ENCODE peak calls at places on chromosomes 6 and 20, in eight cellular contexts. One of them, this sample, is unnamed.

GRCh38 chr20:62925420-62926228 is 681 bp downstream of the DIDO1 start:
- DNase-seq in tibial nerve: no peak
- DNase-seq in A549: peak
- DNase-seq in fibroblast of the aortic adventitia: peak
- DNase-seq in aorta: peak
- DNase-seq in RWPE2: peak
- DNase-seq in coronary artery: no peak
- DNase-seq in foreskin fibroblast: peak
- DNase-seq in this sample: peak

GRCh38 chr6:9208956-9209355 is 773.6 kb upstream of the SLC35B3 start:
- DNase-seq in coronary artery: no peak
- DNase-seq in foreskin fibroblast: no peak
- DNase-seq in fibroblast of the aortic adventitia: no peak
- DNase-seq in A549: no peak
- DNase-seq in RWPE2: no peak
- DNase-seq in aorta: no peak
- DNase-seq in tibial nerve: no peak
- DNase-seq in this sample: no peak

GRCh38 chr6:151096255-151096612 is 143.5 kb upstream of the AKAP12 start:
- DNase-seq in coronary artery: no peak
- DNase-seq in A549: no peak
- DNase-seq in foreskin fibroblast: peak
- DNase-seq in tibial nerve: no peak
- DNase-seq in aorta: no peak
- DNase-seq in fibroblast of the aortic adventitia: peak
- DNase-seq in RWPE2: no peak
- DNase-seq in this sample: no peak

GRCh38 chr20:11687546-11688292 is 230.0 kb upstream of the BTBD3 start:
- DNase-seq in coronary artery: no peak
- DNase-seq in tibial nerve: no peak
- DNase-seq in RWPE2: no peak
- DNase-seq in foreskin fibroblast: no peak
- DNase-seq in fibroblast of the aortic adventitia: no peak
- DNase-seq in aorta: no peak
- DNase-seq in A549: peak
- DNase-seq in this sample: no peak

GRCh38 chr6:133921249-133921859 is 31.7 kb upstream of the TBPL1 start:
- DNase-seq in A549: peak
- DNase-seq in aorta: peak
- DNase-seq in foreskin fibroblast: peak
- DNase-seq in tibial nerve: peak
- DNase-seq in coronary artery: no peak
- DNase-seq in fibroblast of the aortic adventitia: peak
- DNase-seq in RWPE2: no peak
- DNase-seq in this sample: peak

GRCh38 chr20:52103469-52103910 is 88.1 kb downstream of the ZFP64 start:
- DNase-seq in tibial nerve: no peak
- DNase-seq in RWPE2: peak
- DNase-seq in aorta: no peak
- DNase-seq in A549: no peak
- DNase-seq in coronary artery: no peak
- DNase-seq in foreskin fibroblast: peak
- DNase-seq in fibroblast of the aortic adventitia: no peak
- DNase-seq in this sample: peak

GRCh38 chr6:75412937-75413662 is 80.5 kb downstream of the FILIP1 start:
- DNase-seq in tibial nerve: no peak
- DNase-seq in coronary artery: no peak
- DNase-seq in fibroblast of the aortic adventitia: peak
- DNase-seq in aorta: no peak
- DNase-seq in foreskin fibroblast: no peak
- DNase-seq in RWPE2: no peak
- DNase-seq in A549: peak
- DNase-seq in this sample: no peak

GRCh38 chr6:157174731-157175130 is 148.6 kb downstream of the TMEM242 start:
- DNase-seq in A549: no peak
- DNase-seq in RWPE2: no peak
- DNase-seq in coronary artery: no peak
- DNase-seq in aorta: no peak
- DNase-seq in foreskin fibroblast: no peak
- DNase-seq in fibroblast of the aortic adventitia: no peak
- DNase-seq in tibial nerve: no peak
- DNase-seq in this sample: no peak

GRCh38 chr20:36214684-36215256 is 21.5 kb upstream of the AAR2 start:
- DNase-seq in foreskin fibroblast: peak
- DNase-seq in coronary artery: no peak
- DNase-seq in aorta: peak
- DNase-seq in RWPE2: no peak
- DNase-seq in tibial nerve: no peak
- DNase-seq in A549: peak
- DNase-seq in fibroblast of the aortic adventitia: peak
- DNase-seq in this sample: peak

GRCh38 chr6:152952866-152953509 is 29.9 kb downstream of the FBXO5 start:
- DNase-seq in coronary artery: no peak
- DNase-seq in A549: peak
- DNase-seq in tibial nerve: no peak
- DNase-seq in aorta: no peak
- DNase-seq in RWPE2: no peak
- DNase-seq in foreskin fibroblast: peak
- DNase-seq in fibroblast of the aortic adventitia: peak
- DNase-seq in this sample: peak

GRCh38 chr20:57652865-57653545 is 32.8 kb upstream of the ZBP1 start:
- DNase-seq in A549: no peak
- DNase-seq in aorta: peak
- DNase-seq in fibroblast of the aortic adventitia: no peak
- DNase-seq in coronary artery: peak
- DNase-seq in foreskin fibroblast: no peak
- DNase-seq in RWPE2: peak
- DNase-seq in tibial nerve: no peak
- DNase-seq in this sample: no peak

GRCh38 chr6:42369568-42369967 is 82.2 kb downstream of the TRERF1 start:
- DNase-seq in foreskin fibroblast: no peak
- DNase-seq in fibroblast of the aortic adventitia: no peak
- DNase-seq in RWPE2: no peak
- DNase-seq in A549: peak
- DNase-seq in aorta: no peak
- DNase-seq in tibial nerve: no peak
- DNase-seq in coronary artery: no peak
- DNase-seq in this sample: no peak

GRCh38 chr20:9408422-9409300 is 105.7 kb upstream of the LAMP5 start:
- DNase-seq in foreskin fibroblast: peak
- DNase-seq in A549: no peak
- DNase-seq in RWPE2: no peak
- DNase-seq in tibial nerve: no peak
- DNase-seq in fibroblast of the aortic adventitia: peak
- DNase-seq in coronary artery: no peak
- DNase-seq in aorta: no peak
- DNase-seq in this sample: no peak

GRCh38 chr6:3798211-3798909 is 46.8 kb upstream of the PXDC1 start:
- DNase-seq in A549: no peak
- DNase-seq in foreskin fibroblast: no peak
- DNase-seq in coronary artery: no peak
- DNase-seq in aorta: no peak
- DNase-seq in RWPE2: no peak
- DNase-seq in fibroblast of the aortic adventitia: no peak
- DNase-seq in tibial nerve: no peak
- DNase-seq in this sample: no peak

GRCh38 chr6:145023116-145023726 is 712.1 kb downstream of the EPM2A start:
- DNase-seq in RWPE2: no peak
- DNase-seq in fibroblast of the aortic adventitia: no peak
- DNase-seq in A549: no peak
- DNase-seq in tibial nerve: no peak
- DNase-seq in aorta: no peak
- DNase-seq in coronary artery: no peak
- DNase-seq in foreskin fibroblast: no peak
- DNase-seq in this sample: no peak

GRCh38 chr20:33826270-33826897 is 15.2 kb downstream of the CHMP4B start:
- DNase-seq in fibroblast of the aortic adventitia: no peak
- DNase-seq in aorta: no peak
- DNase-seq in RWPE2: no peak
- DNase-seq in A549: peak
- DNase-seq in tibial nerve: no peak
- DNase-seq in coronary artery: no peak
- DNase-seq in foreskin fibroblast: no peak
- DNase-seq in this sample: no peak

GRCh38 chr6:168655462-168656152 is 214.6 kb downstream of the SMOC2 start:
- DNase-seq in aorta: no peak
- DNase-seq in foreskin fibroblast: no peak
- DNase-seq in A549: no peak
- DNase-seq in RWPE2: no peak
- DNase-seq in fibroblast of the aortic adventitia: no peak
- DNase-seq in coronary artery: no peak
- DNase-seq in tibial nerve: no peak
- DNase-seq in this sample: no peak

GRCh38 chr6:1286972-1287600 is 24.8 kb upstream of the FOXQ1 start:
- DNase-seq in RWPE2: peak
- DNase-seq in tibial nerve: no peak
- DNase-seq in fibroblast of the aortic adventitia: peak
- DNase-seq in foreskin fibroblast: peak
- DNase-seq in aorta: no peak
- DNase-seq in A549: peak
- DNase-seq in coronary artery: no peak
- DNase-seq in this sample: no peak

GRCh38 chr6:83265384-83265783 is 72.2 kb downstream of the RWDD2A start:
- DNase-seq in aorta: no peak
- DNase-seq in tibial nerve: no peak
- DNase-seq in foreskin fibroblast: peak
- DNase-seq in coronary artery: no peak
- DNase-seq in fibroblast of the aortic adventitia: peak
- DNase-seq in RWPE2: no peak
- DNase-seq in A549: no peak
- DNase-seq in this sample: no peak

GRCh38 chr6:68559716-68560115 is 75.4 kb upstream of the ADGRB3 start:
- DNase-seq in aorta: no peak
- DNase-seq in RWPE2: no peak
- DNase-seq in foreskin fibroblast: peak
- DNase-seq in coronary artery: no peak
- DNase-seq in fibroblast of the aortic adventitia: no peak
- DNase-seq in A549: no peak
- DNase-seq in tibial nerve: no peak
- DNase-seq in this sample: peak

GRCh38 chr6:75300206-75300605 is 15.6 kb upstream of the TMEM30A start:
- DNase-seq in RWPE2: no peak
- DNase-seq in aorta: no peak
- DNase-seq in fibroblast of the aortic adventitia: no peak
- DNase-seq in foreskin fibroblast: no peak
- DNase-seq in coronary artery: no peak
- DNase-seq in A549: no peak
- DNase-seq in tibial nerve: no peak
- DNase-seq in this sample: no peak

GRCh38 chr6:34093854-34094430 is 51.9 kb downstream of the GRM4 start:
- DNase-seq in tibial nerve: no peak
- DNase-seq in foreskin fibroblast: no peak
- DNase-seq in aorta: no peak
- DNase-seq in coronary artery: no peak
- DNase-seq in RWPE2: no peak
- DNase-seq in fibroblast of the aortic adventitia: no peak
- DNase-seq in A549: no peak
- DNase-seq in this sample: no peak

GRCh38 chr6:46606318-46606717 is 46.3 kb downstream of the CYP39A1 start:
- DNase-seq in tibial nerve: no peak
- DNase-seq in A549: no peak
- DNase-seq in coronary artery: no peak
- DNase-seq in RWPE2: no peak
- DNase-seq in foreskin fibroblast: peak
- DNase-seq in fibroblast of the aortic adventitia: no peak
- DNase-seq in aorta: no peak
- DNase-seq in this sample: no peak

GRCh38 chr20:45374101-45374467 is 4.0 kb downstream of the TP53TG5 start:
- DNase-seq in A549: no peak
- DNase-seq in coronary artery: no peak
- DNase-seq in tibial nerve: no peak
- DNase-seq in foreskin fibroblast: no peak
- DNase-seq in RWPE2: no peak
- DNase-seq in aorta: no peak
- DNase-seq in fibroblast of the aortic adventitia: no peak
- DNase-seq in this sample: no peak
- H3K4me3 ChIP-seq in A549: peak
- H3K4me3 ChIP-seq in coronary artery: peak
- H3K4me3 ChIP-seq in tibial nerve: no peak
- H3K4me3 ChIP-seq in foreskin fibroblast: peak
- H3K4me3 ChIP-seq in RWPE2: no peak
- H3K4me3 ChIP-seq in aorta: no peak
- H3K4me3 ChIP-seq in fibroblast of the aortic adventitia: no peak
- H3K4me3 ChIP-seq in this sample: peak

DNA sequence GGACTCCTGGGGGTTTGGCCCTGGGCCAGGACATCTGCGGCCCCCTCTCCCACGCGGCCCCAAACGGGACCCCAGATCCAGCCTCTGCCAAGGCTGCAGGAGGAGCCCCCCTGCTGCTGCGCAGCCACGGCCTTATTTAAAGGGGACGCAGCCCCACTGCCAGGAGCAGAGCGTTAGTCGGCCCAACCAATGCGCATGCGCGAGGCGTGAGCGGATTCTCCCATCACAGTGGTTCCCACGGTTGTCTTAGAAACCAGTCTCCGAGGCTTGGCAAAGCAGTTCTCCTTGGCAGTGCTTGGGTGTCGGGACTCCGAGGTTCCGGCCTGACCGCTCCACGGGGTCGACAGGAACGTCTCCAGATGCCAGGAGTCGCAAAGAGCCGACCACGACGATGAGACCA is 288.3 kb upstream of the ZNF337 start:
- DNase-seq in A549: no peak
- DNase-seq in tibial nerve: no peak
- DNase-seq in fibroblast of the aortic adventitia: no peak
- DNase-seq in foreskin fibroblast: peak
- DNase-seq in aorta: peak
- DNase-seq in RWPE2: no peak
- DNase-seq in coronary artery: no peak
- DNase-seq in this sample: peak
- H3K4me3 ChIP-seq in A549: no peak
- H3K4me3 ChIP-seq in tibial nerve: peak
- H3K4me3 ChIP-seq in fibroblast of the aortic adventitia: no peak
- H3K4me3 ChIP-seq in foreskin fibroblast: peak
- H3K4me3 ChIP-seq in aorta: no peak
- H3K4me3 ChIP-seq in RWPE2: peak
- H3K4me3 ChIP-seq in coronary artery: peak
- H3K4me3 ChIP-seq in this sample: no peak

GRCh38 chr6:36592221-36592655 is 1.9 kb upstream of the SRSF3 start:
- DNase-seq in aorta: no peak
- DNase-seq in foreskin fibroblast: no peak
- DNase-seq in RWPE2: no peak
- DNase-seq in fibroblast of the aortic adventitia: no peak
- DNase-seq in coronary artery: peak
- DNase-seq in tibial nerve: no peak
- DNase-seq in A549: no peak
- DNase-seq in this sample: no peak
- H3K4me3 ChIP-seq in aorta: no peak
- H3K4me3 ChIP-seq in foreskin fibroblast: no peak
- H3K4me3 ChIP-seq in RWPE2: no peak
- H3K4me3 ChIP-seq in fibroblast of the aortic adventitia: no peak
- H3K4me3 ChIP-seq in coronary artery: no peak
- H3K4me3 ChIP-seq in tibial nerve: no peak
- H3K4me3 ChIP-seq in A549: no peak
- H3K4me3 ChIP-seq in this sample: no peak

DNA sequence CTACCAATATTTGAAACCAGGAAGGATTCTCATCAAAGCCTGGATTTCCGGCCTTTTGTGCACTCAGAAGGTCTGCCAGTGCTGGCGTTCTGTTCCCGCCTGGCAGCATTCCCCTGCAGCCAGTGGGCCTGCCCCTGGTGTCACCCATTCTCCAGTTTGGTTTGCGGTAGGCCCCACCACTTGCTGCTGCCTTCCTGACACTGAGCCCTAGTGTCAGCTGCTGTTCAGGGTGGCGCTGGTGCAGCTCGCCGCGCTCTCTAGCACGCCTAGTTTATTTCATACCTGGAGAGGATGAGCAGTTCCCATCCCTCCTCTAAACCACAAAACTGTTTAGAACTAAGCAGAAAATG is 9.5 kb downstream of the NPEPL1 start:
- DNase-seq in RWPE2: peak
- DNase-seq in foreskin fibroblast: no peak
- DNase-seq in tibial nerve: no peak
- DNase-seq in A549: no peak
- DNase-seq in fibroblast of the aortic adventitia: no peak
- DNase-seq in aorta: peak
- DNase-seq in coronary artery: no peak
- DNase-seq in this sample: no peak
- H3K4me3 ChIP-seq in RWPE2: no peak
- H3K4me3 ChIP-seq in foreskin fibroblast: no peak
- H3K4me3 ChIP-seq in tibial nerve: no peak
- H3K4me3 ChIP-seq in A549: no peak
- H3K4me3 ChIP-seq in fibroblast of the aortic adventitia: no peak
- H3K4me3 ChIP-seq in aorta: no peak
- H3K4me3 ChIP-seq in coronary artery: no peak
- H3K4me3 ChIP-seq in this sample: no peak

This sample was measured in A673.